ENCODE peak calls at places on chromosome 13, in nine cellular contexts. O is lung, B is transverse colon, Y is prostate gland, N is lower lobe of right lung, M is hepatocyte, P is heart right ventricle, S is stomach, W is breast epithelium. A is an unnamed sample.

GRCh38 chr13:33271759-33272158 is 13.8 kb downstream of the STARD13 start:
- DNase-seq in S (no peak), W (no peak), Y (no peak), N (no peak), B (no peak), M (no peak), P (no peak), O (no peak), A (no peak)

GRCh38 chr13:49933511-49933910 is 2.6 kb downstream of the SPRYD7 start:
- DNase-seq in M (no peak), W (no peak), N (no peak), Y (no peak), O (no peak), P (no peak), S (no peak), B (no peak), A (no peak)

GRCh38 chr13:99446242-99446641 is 55.0 kb upstream of the TM9SF2 start:
- DNase-seq in O (no peak), W (no peak), P (no peak), Y (no peak), M (no peak), N (no peak), B (no peak), S (no peak), A (no peak)

GRCh38 chr13:50685491-50685890 is 158.0 kb downstream of the DLEU7 start:
- DNase-seq in W (peak; percentile 57), S (peak; percentile 86), Y (peak; percentile 14), M (no peak), B (peak; percentile 41), P (peak; percentile 81), O (no peak), N (peak; percentile 53), A (no peak)

GRCh38 chr13:20585371-20585770 is 18.4 kb downstream of the IFT88 start:
- DNase-seq in P (no peak), W (no peak), M (no peak), O (no peak), B (no peak), S (no peak), Y (no peak), N (no peak), A (no peak)

GRCh38 chr13:30204564-30204963 is 102.8 kb downstream of the KATNAL1 start:
- DNase-seq in O (no peak), S (no peak), W (no peak), B (no peak), N (no peak), M (no peak), Y (no peak), P (no peak), A (no peak)

GRCh38 chr13:99298056-99298455 is 9.1 kb downstream of the GPR183 start:
- DNase-seq in Y (no peak), W (no peak), N (no peak), M (no peak), B (no peak), S (no peak), O (no peak), P (no peak), A (no peak)

GRCh38 chr13:87087741-87088140 is 583.4 kb upstream of the SLITRK5 start:
- DNase-seq in W (no peak), P (no peak), B (no peak), M (no peak), S (no peak), Y (no peak), N (no peak), O (no peak), A (no peak)

GRCh38 chr13:46667687-46668281 is 114.8 kb downstream of the LRCH1 start:
- DNase-seq in W (no peak), P (no peak), Y (no peak), N (no peak), O (no peak), M (no peak), B (no peak), S (no peak), A (no peak)

GRCh38 chr13:46665630-46666482 is 112.9 kb downstream of the LRCH1 start:
- DNase-seq in N (no peak), O (no peak), S (no peak), B (no peak), Y (no peak), M (peak; percentile 22), W (no peak), P (no peak), A (no peak)

GRCh38 chr13:46666727-46667456 is 113.9 kb downstream of the LRCH1 start:
- DNase-seq in M (peak; percentile 21), B (no peak), W (no peak), S (no peak), P (peak; percentile 45), N (no peak), O (no peak), Y (no peak), A (no peak)

GRCh38 chr13:46668906-46669525 is 116.0 kb downstream of the LRCH1 start:
- DNase-seq in O (no peak), B (no peak), S (no peak), M (no peak), W (no peak), P (no peak), N (no peak), Y (no peak), A (no peak)

GRCh38 chr13:46668302-46668720 is 115.3 kb downstream of the LRCH1 start:
- DNase-seq in B (no peak), P (peak; percentile 36), M (no peak), O (peak; percentile 36), S (no peak), N (no peak), W (no peak), Y (no peak), A (no peak)
- H3K27ac ChIP-seq in B (peak overlapping the region; percentile 72), P (peak overlapping the region; percentile 70), M (peak overlapping the region; percentile 6), O (no peak overlapping the region), S (peak overlapping the region; percentile 88), N (peak overlapping the region; percentile 49), W (peak overlapping the region; percentile 54), Y (no peak overlapping the region), A (peak overlapping the region; percentile 60)

GRCh38 chr13:113224486-113224885 is 15.1 kb downstream of the CUL4A start:
- DNase-seq in B (no peak), W (no peak), Y (peak; percentile 57), M (no peak), O (no peak), N (no peak), S (no peak), P (no peak), A (no peak)

GRCh38 chr13:113219311-113219940 is 10.0 kb downstream of the CUL4A start:
- DNase-seq in O (no peak), Y (no peak), B (no peak), S (no peak), W (no peak), M (peak; percentile 33), N (no peak), P (no peak), A (no peak)

GRCh38 chr13:113216165-113217056 is 7.0 kb downstream of the CUL4A start:
- DNase-seq in P (no peak), Y (peak; percentile 66), S (peak; percentile 60), M (peak; percentile 54), W (no peak), O (peak; percentile 73), B (peak; percentile 26), N (peak; percentile 71), A (no peak)

GRCh38 chr13:113220141-113220598 is 10.8 kb downstream of the CUL4A start:
- DNase-seq in W (no peak), N (no peak), M (peak; percentile 85), Y (no peak), S (peak; percentile 60), O (peak; percentile 59), P (peak; percentile 47), B (peak; percentile 65), A (no peak)

DNA sequence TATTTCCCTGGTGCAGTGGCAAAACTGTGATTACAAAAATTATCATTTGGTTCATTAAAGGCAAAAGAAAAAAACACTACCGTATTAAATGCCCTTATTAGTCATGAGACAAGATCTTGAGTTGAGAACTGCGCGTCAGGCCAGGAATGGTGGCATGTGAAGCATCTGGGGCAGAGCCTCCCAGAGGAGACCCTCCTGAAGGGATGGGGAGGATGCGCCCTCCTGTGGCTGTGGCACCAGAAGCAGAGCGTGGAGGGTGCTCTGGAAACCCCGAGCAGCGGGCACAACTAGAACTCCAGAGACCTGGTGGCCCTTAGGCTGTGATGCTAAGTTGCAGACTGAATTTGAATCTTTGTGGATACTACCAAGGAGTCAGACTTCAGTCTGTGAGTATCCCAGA is 11.5 kb downstream of the CUL4A start:
- DNase-seq in Y (no peak), N (no peak), B (no peak), W (no peak), S (no peak), P (peak; percentile 44), O (no peak), M (no peak), A (no peak)
- TF ChIP-seq CTCF in Y (no peak), N (no peak), B (no peak), W (no peak), S (no peak), P (no peak), O (no peak), M (no peak), A (peak; percentile 10)

GRCh38 chr13:110125157-110125556 is 181.8 kb downstream of the COL4A1 start:
- DNase-seq in M (no peak), W (no peak), O (peak; percentile 14), N (no peak), Y (peak; percentile 3), P (no peak), S (no peak), B (no peak), A (no peak)

GRCh38 chr13:110126391-110126961 is 180.5 kb downstream of the COL4A1 start:
- DNase-seq in S (no peak), M (peak; percentile 78), Y (peak; percentile 63), O (peak; percentile 39), N (no peak), P (peak; percentile 71), B (no peak), W (no peak), A (no peak)

GRCh38 chr13:110127986-110128511 is 178.9 kb downstream of the COL4A1 start:
- DNase-seq in M (no peak), O (peak; percentile 14), Y (no peak), P (no peak), W (no peak), N (no peak), S (no peak), B (no peak), A (no peak)

GRCh38 chr13:110124201-110124600 is 182.8 kb downstream of the COL4A1 start:
- DNase-seq in M (no peak), N (no peak), B (no peak), W (no peak), O (no peak), Y (no peak), S (no peak), P (no peak), A (no peak)

GRCh38 chr13:110125613-110126272 is 181.2 kb downstream of the COL4A1 start:
- DNase-seq in P (no peak), O (peak; percentile 25), N (no peak), W (no peak), S (no peak), M (no peak), B (no peak), Y (peak; percentile 3), A (no peak)
- H3K27ac ChIP-seq in P (peak overlapping the region; percentile 86), O (peak overlapping the region; percentile 71), N (peak overlapping the region; percentile 66), W (peak overlapping the region; percentile 85), S (no peak overlapping the region), M (peak overlapping the region; percentile 86), B (peak overlapping the region; percentile 74), Y (peak overlapping the region; percentile 84), A (no peak overlapping the region)

DNA sequence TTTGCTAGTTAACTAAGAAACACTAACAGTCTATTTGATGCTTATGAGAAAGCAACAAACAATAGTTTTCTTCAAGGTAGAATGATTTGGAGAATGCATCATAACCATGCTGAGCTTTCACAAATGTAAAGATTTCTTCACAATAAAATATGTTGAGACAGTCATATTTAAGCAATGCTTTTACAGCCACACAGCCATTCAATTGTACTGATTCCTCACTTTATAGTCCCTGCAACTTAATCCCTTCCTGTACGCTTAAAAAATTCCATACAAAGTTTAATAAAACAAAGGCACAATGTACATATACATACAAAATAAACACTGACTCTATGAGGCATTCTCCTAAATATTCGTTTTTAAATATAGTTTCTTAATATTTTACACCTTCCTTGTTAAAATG is 4.7 kb upstream of the ACOD1 start:
- DNase-seq in M (no peak), B (no peak), S (no peak), W (no peak), P (no peak), O (no peak), N (no peak), Y (no peak), A (no peak)
- TF ChIP-seq CTCF in M (no peak), B (no peak), S (no peak), W (no peak), P (no peak), O (no peak), N (no peak), Y (no peak), A (no peak)

A was measured in CD4-positive, alpha-beta T cell.